ENCODE peak calls at places on chromosomes 2 and 18, in four cellular contexts. O, H, Z and Y are unnamed samples.

GRCh38 chr18:49467599-49467998 is 7.2 kb upstream of the DYM start:
- DNase-seq in Z (no peak), H (no peak), O (no peak), Y (no peak)

GRCh38 chr2:39128919-39129391 is 8.1 kb upstream of the SOS1 start:
- DNase-seq in O (peak; percentile 20), H (no peak), Z (no peak), Y (no peak)

GRCh38 chr18:30566877-30567276 is 475.7 kb downstream of the DSC3 start:
- DNase-seq in H (no peak), Z (no peak), O (no peak), Y (no peak)

GRCh38 chr2:36480028-36480427 is 117.9 kb downstream of the FEZ2 start:
- DNase-seq in Z (no peak), O (no peak), H (no peak), Y (no peak)

GRCh38 chr18:49273201-49273880 is 187.1 kb downstream of the DYM start:
- DNase-seq in O (peak; percentile 12), Z (no peak), H (no peak), Y (no peak)

GRCh38 chr2:181812106-181812745 is 79.3 kb upstream of the ITPRID2 start:
- DNase-seq in O (peak; percentile 36), H (no peak), Z (no peak), Y (no peak)

GRCh38 chr2:185215497-185215896 is 523.1 kb upstream of the FSIP2 start:
- DNase-seq in O (no peak), Z (no peak), H (no peak), Y (peak; percentile 34)

GRCh38 chr18:23231340-23232021 is 96.2 kb downstream of the CABLES1 start:
- DNase-seq in H (peak; percentile 61), Z (no peak), O (peak; percentile 98), Y (no peak)

GRCh38 chr2:189698020-189698887 is 23.8 kb downstream of the ANKAR start:
- DNase-seq in H (peak; percentile 26), O (peak; percentile 77), Z (peak; percentile 41), Y (peak; percentile 56)

GRCh38 chr18:10418836-10419235 is 35.6 kb upstream of the APCDD1 start:
- DNase-seq in H (no peak), Z (no peak), O (no peak), Y (no peak)

GRCh38 chr18:10421859-10422258 is 32.6 kb upstream of the APCDD1 start:
- DNase-seq in O (peak; percentile 74), Z (no peak), H (no peak), Y (no peak)

GRCh38 chr18:10417679-10418078 is 36.8 kb upstream of the APCDD1 start:
- DNase-seq in O (no peak), H (no peak), Z (no peak), Y (no peak)

GRCh38 chr18:10420561-10421352 is 33.7 kb upstream of the APCDD1 start:
- DNase-seq in O (peak; percentile 77), H (no peak), Z (no peak), Y (no peak)

GRCh38 chr18:10419420-10420103 is 34.9 kb upstream of the APCDD1 start:
- DNase-seq in H (no peak), Z (no peak), O (peak; percentile 52), Y (no peak)
- TF ChIP-seq EZH2phosphoT487 in H (no peak), Z (no peak), O (no peak), Y (no peak)

DNA sequence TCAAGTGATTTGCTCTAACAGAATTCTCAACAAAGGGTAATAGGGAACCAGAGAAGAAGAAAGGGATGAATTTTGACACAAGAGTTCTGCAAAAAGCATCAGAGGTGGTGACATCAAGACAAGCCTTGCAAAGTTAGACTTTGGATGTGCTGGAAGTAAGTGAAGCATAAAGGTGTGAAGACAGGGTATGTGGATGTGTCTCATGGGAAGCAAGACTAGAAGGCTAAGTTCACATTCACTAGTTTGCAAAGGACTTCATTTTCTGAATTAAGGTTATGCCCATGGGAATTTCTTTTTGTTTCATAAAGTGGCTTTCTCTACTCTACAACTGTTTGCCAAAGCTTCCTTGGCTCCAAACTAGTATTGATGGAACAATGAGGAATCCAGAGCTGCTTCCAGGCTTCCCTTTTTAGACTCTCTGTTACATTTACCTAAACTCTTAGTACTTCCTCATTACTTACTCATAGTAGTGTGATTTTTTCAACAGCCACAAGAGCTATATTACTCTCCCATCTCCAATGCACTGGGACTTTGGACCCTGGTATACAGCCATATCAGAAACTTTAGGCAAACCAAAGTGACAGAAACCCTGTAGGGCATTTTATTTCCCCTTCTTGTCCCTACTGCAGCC is 21.1 kb upstream of the IHH start:
- DNase-seq in H (no peak), Z (no peak), O (no peak), Y (no peak)
- H3K27ac ChIP-seq in H (no peak overlapping the region), Z (no peak overlapping the region), O (no peak overlapping the region), Y (no peak overlapping the region)

GRCh38 chr18:376307-376706 is 108.5 kb upstream of the THOC1 start:
- DNase-seq in H (no peak), O (no peak), Z (no peak), Y (no peak)
- TF ChIP-seq EZH2phosphoT487 in H (no peak), O (no peak), Z (no peak), Y (no peak)

GRCh38 chr2:224922142-224922727 is 120.0 kb downstream of the DOCK10 start:
- DNase-seq in Z (no peak), H (no peak), O (no peak), Y (no peak)
- H3K27ac ChIP-seq in Z (no peak overlapping the region), H (peak overlapping the region; percentile 4), O (no peak overlapping the region), Y (no peak overlapping the region)

DNA sequence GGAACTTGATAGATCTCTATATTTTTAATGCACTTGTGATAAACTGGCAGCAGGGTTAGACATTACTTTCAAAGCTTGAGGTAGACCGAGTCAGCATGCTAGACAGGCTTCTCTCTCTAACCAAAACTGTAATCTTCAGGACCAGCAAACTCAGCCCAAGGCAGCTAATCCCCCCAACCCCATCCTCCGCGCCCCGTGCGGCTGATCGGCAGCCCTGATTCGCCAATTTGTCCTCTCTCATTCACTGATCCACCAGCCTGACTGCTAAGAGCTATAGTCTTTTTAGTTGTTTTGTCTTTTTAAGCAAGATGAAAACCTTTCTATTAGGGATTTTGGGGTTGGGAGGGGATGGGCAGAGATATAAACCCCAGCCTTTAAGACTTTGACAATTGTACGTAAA is 20.7 kb downstream of the ASPRV1 start:
- DNase-seq in O (no peak), H (no peak), Z (no peak), Y (peak; percentile 75)
- TF ChIP-seq EZH2phosphoT487 in O (no peak), H (no peak), Z (no peak), Y (no peak)

DNA sequence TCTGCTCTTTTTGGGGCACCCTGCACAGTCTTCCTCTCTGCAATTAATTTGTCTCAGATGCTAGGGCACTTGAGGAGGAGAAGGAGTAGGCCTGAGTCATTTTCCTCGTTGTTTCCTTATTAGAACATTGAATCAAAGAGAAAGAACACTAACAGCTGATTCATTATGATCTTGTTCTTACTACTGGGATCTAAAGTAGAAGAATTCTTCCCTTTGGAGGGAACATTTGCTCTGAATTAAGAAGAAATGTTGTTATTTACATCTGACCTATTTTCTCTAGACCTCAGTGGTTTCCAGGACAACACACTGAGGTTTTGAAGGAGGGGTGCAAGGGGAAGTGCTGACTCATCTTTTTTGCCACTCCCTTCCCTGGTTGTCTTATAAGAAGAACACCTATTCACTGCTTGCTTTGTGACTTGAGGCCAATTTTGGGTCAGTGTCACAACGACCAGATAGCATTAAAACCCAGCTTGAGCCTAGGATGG is 24.3 kb upstream of the STAT1 start:
- DNase-seq in Z (no peak), H (no peak), O (peak; percentile 93), Y (no peak)
- H3K27ac ChIP-seq in Z (no peak overlapping the region), H (peak overlapping the region; percentile 8), O (peak overlapping the region; percentile 84), Y (no peak overlapping the region)

DNA sequence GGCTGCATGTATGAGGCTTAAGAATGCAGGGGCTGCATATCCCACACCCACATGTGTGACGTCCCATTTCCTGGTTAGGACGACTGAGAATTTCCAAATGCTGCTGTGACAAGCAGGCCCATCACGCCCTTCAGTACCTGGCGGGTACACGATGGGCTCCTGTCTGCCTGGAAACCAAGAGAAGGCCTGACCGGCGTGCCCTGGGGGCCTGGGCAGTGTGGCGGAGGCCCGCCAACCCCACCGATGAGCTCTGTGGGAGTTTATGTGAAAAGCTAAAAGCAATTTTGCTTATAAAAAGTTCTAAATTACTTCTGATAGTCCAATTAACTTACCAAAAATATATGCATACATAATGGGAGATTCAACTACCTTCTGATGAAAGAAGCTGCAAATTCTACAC is 837.3 kb downstream of the GALR1 start:
- DNase-seq in O (no peak), H (no peak), Z (no peak), Y (no peak)
- TF ChIP-seq EZH2phosphoT487 in O (no peak), H (no peak), Z (no peak), Y (no peak)

DNA sequence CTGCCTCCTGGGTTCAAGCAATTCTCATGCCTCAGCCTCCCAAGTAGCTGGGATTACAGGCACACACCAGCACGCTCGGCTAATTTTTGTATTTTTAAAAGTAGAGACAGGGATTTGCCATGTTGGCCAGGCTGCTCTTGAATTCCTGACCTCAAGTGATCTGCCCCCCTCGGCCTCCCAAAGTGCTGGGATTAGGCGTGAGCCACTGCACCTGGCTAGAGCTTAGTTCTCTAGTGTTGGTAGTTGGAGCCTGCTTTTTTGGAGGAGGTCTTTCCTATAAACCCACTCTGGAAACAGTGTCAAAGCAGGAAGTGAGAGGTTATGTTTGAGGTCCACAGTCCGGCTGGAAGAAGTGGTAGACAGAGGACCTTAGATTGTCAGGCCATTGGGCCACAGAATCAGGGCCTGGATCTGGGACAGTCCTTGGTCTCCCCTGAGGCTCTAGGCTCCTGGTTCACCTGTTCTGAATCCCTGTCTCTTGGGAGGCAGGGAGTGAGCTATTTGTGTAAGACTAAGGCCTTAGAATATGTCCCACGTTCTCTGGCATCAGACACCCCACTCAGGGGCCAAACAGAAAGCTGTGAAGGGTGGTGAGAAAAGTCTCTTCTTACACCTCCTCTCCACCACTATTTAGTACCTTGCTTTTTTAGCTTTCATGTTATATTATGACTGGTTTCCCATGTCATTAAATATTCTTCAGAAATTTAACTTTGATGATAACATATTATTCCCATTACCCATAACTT is 34.5 kb downstream of the PCBP1 start:
- DNase-seq in H (no peak), Z (no peak), O (no peak), Y (peak; percentile 51)
- H3K27ac ChIP-seq in H (no peak overlapping the region), Z (no peak overlapping the region), O (no peak overlapping the region), Y (peak overlapping the region; percentile 44)